ENCODE peak calls at places on chromosome X, in six cellular contexts. V is IMR-90, X is A549, L is hepatocyte, H is right cardiac atrium, Z is psoas muscle. R is an unnamed sample. For H3K9me3, the result is how much of the 10 kb centered on the place peaks cover.

GRCh38 chrX:108156082-108156481 is 64.5 kb downstream of the ATG4A start:
- DNase-seq in V (no peak), X (no peak), L (no peak), H (no peak), Z (no peak), R (no peak)

GRCh38 chrX:107752037-107752436 is 23.6 kb downstream of the TSC22D3 start:
- DNase-seq in V (no peak), X (no peak), L (no peak), H (no peak), Z (no peak), R (no peak)

GRCh38 chrX:9133426-9133825 is 99.5 kb upstream of the FAM9B start:
- DNase-seq in V (peak), X (no peak), L (no peak), H (no peak), Z (no peak), R (no peak)

GRCh38 chrX:104913348-104913747 is 307.1 kb downstream of the TEX13A start:
- DNase-seq in V (no peak), X (no peak), L (peak), H (no peak), Z (no peak), R (no peak)

GRCh38 chrX:19065535-19065934 is 56.7 kb downstream of the ADGRG2 start:
- DNase-seq in V (no peak), X (no peak), L (no peak), H (no peak), Z (no peak), R (no peak)

GRCh38 chrX:18537524-18537923 is 112.1 kb downstream of the CDKL5 start:
- DNase-seq in V (no peak), X (no peak), L (no peak), H (no peak), Z (no peak), R (no peak)

GRCh38 chrX:129576539-129576938 is 36.5 kb downstream of the OCRL start:
- DNase-seq in V (no peak), X (no peak), L (no peak), H (no peak), Z (no peak), R (no peak)

GRCh38 chrX:67583171-67583570 is 39.4 kb downstream of the AR start:
- DNase-seq in V (no peak), X (no peak), L (no peak), H (no peak), Z (no peak), R (no peak)

GRCh38 chrX:151901821-151902220 is 10.9 kb upstream of the MAGEA4 start:
- DNase-seq in V (no peak), X (no peak), L (no peak), H (no peak), Z (no peak), R (no peak)

GRCh38 chrX:147890766-147891165 is 21.0 kb upstream of the FMR1 start:
- DNase-seq in V (no peak), X (no peak), L (no peak), H (no peak), Z (no peak), R (no peak)

GRCh38 chrX:22603060-22603459 is 330.3 kb downstream of the CBLL2 start:
- DNase-seq in V (no peak), X (no peak), L (no peak), H (no peak), Z (no peak), R (no peak)

GRCh38 chrX:106484233-106484632 is 127.5 kb upstream of the RADX start:
- DNase-seq in V (no peak), X (no peak), L (no peak), H (no peak), Z (no peak), R (no peak)

GRCh38 chrX:10926906-10927305 is 184.2 kb upstream of the HCCS start:
- DNase-seq in V (peak), X (no peak), L (no peak), H (no peak), Z (no peak), R (no peak)

GRCh38 chrX:103565752-103566151 is 19.6 kb upstream of the TCEAL4 start:
- DNase-seq in V (peak), X (no peak), L (peak), H (no peak), Z (no peak), R (no peak)

GRCh38 chrX:107029752-107030151 is 29.7 kb upstream of the MORC4 start:
- DNase-seq in V (no peak), X (no peak), L (no peak), H (no peak), Z (no peak), R (no peak)

GRCh38 chrX:11143931-11144678 is 33.0 kb downstream of the HCCS start:
- DNase-seq in V (peak), X (peak), L (peak), H (peak), Z (no peak), R (peak)

GRCh38 chrX:115592997-115593734 is 32.2 kb downstream of the PLS3 start:
- DNase-seq in V (peak), X (no peak), L (peak), H (no peak), Z (no peak), R (no peak)

GRCh38 chrX:68991691-68992345 is 163.0 kb downstream of the EFNB1 start:
- DNase-seq in V (no peak), X (no peak), L (no peak), H (no peak), Z (no peak), R (no peak)

GRCh38 chrX:9286234-9286633 is 178.6 kb upstream of the TBL1X start:
- DNase-seq in V (no peak), X (no peak), L (no peak), H (no peak), Z (no peak), R (no peak)

GRCh38 chrX:39862958-39863357 is 234.8 kb downstream of the BCOR start:
- DNase-seq in V (no peak), X (no peak), L (no peak), H (no peak), Z (no peak), R (no peak)

GRCh38 chrX:10017866-10018265 is 50.7 kb downstream of the CLDN34 start:
- DNase-seq in V (peak), X (peak), L (peak), H (no peak), Z (no peak), R (no peak)

GRCh38 chrX:78375894-78376293 is 48.5 kb upstream of the CYSLTR1 start:
- DNase-seq in V (no peak), X (no peak), L (peak), H (no peak), Z (no peak), R (no peak)

GRCh38 chrX:139826065-139827044 is 106.5 kb downstream of the ATP11C start:
- DNase-seq in V (peak), X (no peak), L (no peak), H (no peak), Z (no peak), R (no peak)

GRCh38 chrX:67543818-67544217 is at the start of gene AR:
- DNase-seq in V (peak), X (peak), L (peak), H (peak), Z (peak), R (peak)

GRCh38 chrX:8304668-8305067 is 133.6 kb upstream of the VCX2 start:
- DNase-seq in V (no peak), X (no peak), L (no peak), H (no peak), Z (no peak), R (no peak)

GRCh38 chrX:100895365-100896075 is 21.4 kb upstream of the NOX1 start:
- DNase-seq in V (peak), X (no peak), L (peak), H (no peak), Z (no peak), R (no peak)

GRCh38 chrX:52015794-52016193 is 53.2 kb downstream of the MAGED4B start:
- DNase-seq in V (no peak), X (no peak), L (no peak), H (no peak), Z (no peak), R (no peak)

GRCh38 chrX:103431316-103431715 is 55.0 kb downstream of the BEX3 start:
- DNase-seq in V (peak), X (no peak), L (no peak), H (no peak), Z (no peak), R (no peak)

GRCh38 chrX:10685923-10686595 is 65.7 kb upstream of the MID1 start:
- DNase-seq in V (peak), X (no peak), L (no peak), H (no peak), Z (no peak), R (no peak)

GRCh38 chrX:121146059-121146628 is 98.7 kb downstream of the GLUD2 start:
- DNase-seq in V (no peak), X (no peak), L (no peak), H (no peak), Z (no peak), R (no peak)

GRCh38 chrX:8971116-8971515 is 62.8 kb downstream of the FAM9B start:
- DNase-seq in V (peak), X (peak), L (peak), H (no peak), Z (no peak), R (no peak)

GRCh38 chrX:124555036-124555595 is 208.8 kb downstream of the SH2D1A start:
- DNase-seq in V (peak), X (no peak), L (peak), H (no peak), Z (no peak), R (no peak)

GRCh38 chrX:69216911-69217310 is 51.7 kb upstream of the PJA1 start:
- DNase-seq in V (peak), X (no peak), L (no peak), H (no peak), Z (no peak), R (no peak)

GRCh38 chrX:56308726-56309125 is 76.6 kb downstream of the KLF8 start:
- DNase-seq in V (no peak), X (no peak), L (no peak), H (no peak), Z (no peak), R (no peak)

GRCh38 chrX:39242187-39242586 is 440.9 kb downstream of the MID1IP1 start:
- DNase-seq in V (no peak), X (peak), L (peak), H (no peak), Z (no peak), R (peak)

GRCh38 chrX:153725039-153725831 is 579 bp downstream of the ABCD1 start:
- DNase-seq in V (no peak), X (no peak), L (no peak), H (no peak), Z (no peak), R (no peak)

GRCh38 chrX:25858273-25858880 is 279.8 kb upstream of the MAGEB18 start:
- DNase-seq in V (no peak), X (no peak), L (no peak), H (no peak), Z (no peak), R (no peak)

GRCh38 chrX:46573896-46574336 is 351 bp downstream of the CHST7 start:
- DNase-seq in V (peak), X (peak), L (peak), H (peak), Z (peak), R (peak)

GRCh38 chrX:119695535-119696050 is 2.6 kb upstream of the SEPTIN6 start:
- DNase-seq in V (no peak), X (no peak), L (no peak), H (no peak), Z (no peak), R (no peak)
- H3K4me3 ChIP-seq in V (no peak), X (no peak), L (no peak), H (no peak), Z (no peak), R (no peak)

DNA sequence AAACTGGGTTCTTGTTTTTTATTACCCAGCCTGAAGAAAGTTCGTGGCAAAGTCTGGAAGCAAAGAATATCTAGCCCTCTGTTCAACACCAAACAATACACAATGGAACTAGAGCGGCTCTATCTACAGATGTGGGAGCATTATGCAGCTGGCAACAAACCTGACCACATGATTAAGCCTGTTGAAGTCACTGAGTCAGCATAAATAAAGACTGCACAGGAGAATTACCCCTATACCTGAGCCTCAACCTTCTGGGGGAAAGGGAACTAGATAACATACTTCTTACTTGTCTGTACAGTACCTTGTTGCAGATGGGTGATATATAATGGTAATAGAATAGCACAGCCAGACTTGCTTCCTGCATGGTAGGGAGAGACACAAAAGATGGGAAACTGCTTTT is 4.6 kb upstream of the GCNA start:
- DNase-seq in V (no peak), X (no peak), L (no peak), H (no peak), Z (no peak), R (no peak)
- H3K27ac ChIP-seq in V (no peak), X (no peak), L (no peak), H (no peak), Z (no peak), R (no peak)

DNA sequence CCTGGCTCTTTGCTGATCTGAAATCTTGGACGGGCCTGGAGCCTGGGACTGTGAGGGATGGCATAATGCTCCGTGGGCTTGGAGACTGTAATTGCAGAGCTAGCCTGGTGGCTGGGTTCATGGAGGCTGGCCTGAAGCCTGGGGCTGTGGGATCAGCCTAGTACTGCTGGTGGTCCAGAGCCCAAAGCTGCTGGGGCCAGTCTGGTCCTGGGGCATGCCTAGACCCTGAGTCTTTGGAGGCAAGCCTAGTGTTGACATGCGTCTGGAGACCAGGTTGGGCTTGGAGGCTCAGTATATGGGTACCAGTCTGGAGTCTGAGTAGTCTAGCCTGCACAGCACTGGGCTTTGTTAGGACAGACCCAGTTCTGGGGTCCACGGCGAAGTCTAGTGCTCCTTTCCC is 172.0 kb upstream of the ZC4H2 start:
- DNase-seq in V (no peak), X (no peak), L (no peak), H (no peak), Z (no peak), R (no peak)
- H3K9me3 ChIP-seq in V (under half), X (under half), L (under half), H (under half), Z (under half), R (under half)

DNA sequence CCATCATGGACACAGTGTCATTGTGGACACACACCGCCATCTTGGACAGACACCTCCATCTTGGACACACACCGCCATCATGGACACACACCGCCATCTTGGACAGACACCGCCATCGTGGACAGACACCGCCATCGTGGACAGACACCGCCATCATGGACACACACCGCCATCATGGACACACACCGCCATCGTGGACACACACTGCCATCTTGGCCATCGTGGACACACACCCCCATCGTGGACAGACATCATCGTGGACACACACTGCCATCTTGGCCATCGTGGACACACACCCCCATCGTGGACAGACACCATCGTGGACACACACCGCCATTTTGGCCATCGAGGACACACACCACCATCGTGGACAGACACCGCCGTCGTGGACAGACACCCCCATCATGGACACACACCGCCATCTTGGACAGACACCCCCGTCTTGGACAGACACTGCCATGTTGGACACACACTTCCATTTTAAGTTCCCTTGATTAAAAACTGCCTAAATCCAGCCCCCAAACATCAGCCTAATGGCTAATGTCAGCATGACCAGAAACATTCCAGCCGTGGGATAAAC is 9.1 kb downstream of the ASMTL start:
- DNase-seq in V (no peak), X (no peak), L (no peak), H (peak), Z (no peak), R (peak)
- H3K4me3 ChIP-seq in V (no peak), X (no peak), L (no peak), H (no peak), Z (no peak), R (no peak)

GRCh38 chrX:20988804-20989203 is 385.4 kb upstream of the CNKSR2 start:
- DNase-seq in V (no peak), X (no peak), L (no peak), H (no peak), Z (no peak), R (no peak)

GRCh38 chrX:20989361-20989760 is 384.9 kb upstream of the CNKSR2 start:
- DNase-seq in V (no peak), X (no peak), L (no peak), H (no peak), Z (no peak), R (no peak)

DNA sequence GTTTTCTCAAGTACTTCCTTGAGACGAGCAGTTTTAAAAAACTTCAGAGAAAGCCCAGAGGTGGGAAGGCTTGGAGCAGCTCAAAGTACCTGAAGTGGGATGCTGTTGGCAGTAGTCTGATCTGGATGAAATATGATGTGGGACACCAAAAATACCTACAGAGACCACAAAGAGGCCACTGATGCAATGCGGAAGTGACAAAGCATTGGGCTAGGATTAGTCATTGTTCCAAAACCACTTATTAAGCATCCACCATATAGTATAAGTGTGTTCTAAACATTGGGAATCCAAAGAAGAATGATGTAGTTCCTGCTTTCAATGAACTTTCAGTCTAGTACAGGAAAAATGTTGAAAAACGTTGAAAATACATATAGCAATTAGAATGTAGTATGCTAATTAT is 386.1 kb upstream of the CNKSR2 start:
- DNase-seq in V (no peak), X (no peak), L (no peak), H (no peak), Z (no peak), R (no peak)
- H3K27ac ChIP-seq in V (no peak), X (no peak), L (no peak), H (no peak), Z (no peak), R (no peak)

DNA sequence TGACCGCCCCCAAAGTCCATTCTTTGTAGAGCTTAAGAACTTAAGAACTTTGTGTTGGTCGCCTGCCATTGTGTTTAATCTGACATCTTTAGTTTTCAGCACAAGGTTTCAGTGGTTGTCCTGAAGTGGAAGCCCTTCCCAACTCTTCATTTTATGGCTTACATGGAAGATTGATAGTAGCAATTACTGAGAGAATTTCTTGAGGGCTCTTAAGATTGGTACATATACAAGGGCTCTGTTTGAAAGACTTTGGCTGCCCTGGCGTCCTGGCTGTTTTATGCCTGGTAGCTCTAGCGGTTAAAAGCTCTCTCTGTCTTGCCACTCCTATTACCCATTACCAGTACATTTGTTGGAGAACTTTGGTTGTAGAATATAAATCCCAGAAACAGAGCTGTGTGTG is 75.0 kb downstream of the KDM6A start:
- DNase-seq in V (no peak), X (no peak), L (no peak), H (no peak), Z (no peak), R (no peak)
- H3K9me3 ChIP-seq in V (under half), X (under half), L (under half), H (under half), Z (under half), R (under half)

R was measured in heart left ventricle.